ENCODE peak calls at places on chromosome 18, in nine cellular contexts. One of them, this sample, is unnamed.

GRCh38 chr18:3118195-3119010 is 101.4 kb downstream of the MYOM1 start:
- DNase-seq in CD8-positive, alpha-beta T cell: no peak
- DNase-seq in AG09309: no peak
- DNase-seq in BE2C: no peak
- DNase-seq in CD8-positive, alpha-beta memory T cell: no peak
- DNase-seq in cardiac muscle cell: no peak
- DNase-seq in fibroblast of mammary gland: no peak
- DNase-seq in IMR-90: no peak
- DNase-seq in astrocyte of the cerebellum: no peak
- DNase-seq in this sample: no peak

GRCh38 chr18:62950246-62950645 is 234.9 kb downstream of the PHLPP1 start:
- DNase-seq in CD8-positive, alpha-beta T cell: no peak
- DNase-seq in AG09309: no peak
- DNase-seq in BE2C: no peak
- DNase-seq in CD8-positive, alpha-beta memory T cell: no peak
- DNase-seq in cardiac muscle cell: no peak
- DNase-seq in fibroblast of mammary gland: no peak
- DNase-seq in IMR-90: no peak
- DNase-seq in astrocyte of the cerebellum: no peak
- DNase-seq in this sample: no peak

GRCh38 chr18:76923485-76924085 is 101.2 kb downstream of the ZNF236 start:
- DNase-seq in CD8-positive, alpha-beta T cell: no peak
- DNase-seq in AG09309: no peak
- DNase-seq in BE2C: peak; percentile 45
- DNase-seq in CD8-positive, alpha-beta memory T cell: no peak
- DNase-seq in cardiac muscle cell: peak; percentile 19
- DNase-seq in fibroblast of mammary gland: peak; percentile 36
- DNase-seq in IMR-90: peak; percentile 17
- DNase-seq in astrocyte of the cerebellum: no peak
- DNase-seq in this sample: peak; percentile 56

GRCh38 chr18:73408434-73408833 is 540.6 kb upstream of the NETO1 start:
- DNase-seq in CD8-positive, alpha-beta T cell: no peak
- DNase-seq in AG09309: no peak
- DNase-seq in BE2C: no peak
- DNase-seq in CD8-positive, alpha-beta memory T cell: no peak
- DNase-seq in cardiac muscle cell: no peak
- DNase-seq in fibroblast of mammary gland: no peak
- DNase-seq in IMR-90: peak; percentile 17
- DNase-seq in astrocyte of the cerebellum: peak; percentile 11
- DNase-seq in this sample: no peak

GRCh38 chr18:44609210-44609941 is 71.3 kb upstream of the SETBP1 start:
- DNase-seq in CD8-positive, alpha-beta T cell: no peak
- DNase-seq in AG09309: no peak
- DNase-seq in BE2C: no peak
- DNase-seq in CD8-positive, alpha-beta memory T cell: no peak
- DNase-seq in cardiac muscle cell: no peak
- DNase-seq in fibroblast of mammary gland: no peak
- DNase-seq in IMR-90: no peak
- DNase-seq in astrocyte of the cerebellum: no peak
- DNase-seq in this sample: no peak

GRCh38 chr18:50594931-50595330 is 35.0 kb downstream of the MAPK4 start:
- DNase-seq in CD8-positive, alpha-beta T cell: no peak
- DNase-seq in AG09309: no peak
- DNase-seq in BE2C: no peak
- DNase-seq in CD8-positive, alpha-beta memory T cell: no peak
- DNase-seq in cardiac muscle cell: peak; percentile 67
- DNase-seq in fibroblast of mammary gland: peak; percentile 36
- DNase-seq in IMR-90: no peak
- DNase-seq in astrocyte of the cerebellum: no peak
- DNase-seq in this sample: no peak

GRCh38 chr18:2590303-2590702 is 18.9 kb downstream of the NDC80 start:
- DNase-seq in CD8-positive, alpha-beta T cell: no peak
- DNase-seq in AG09309: no peak
- DNase-seq in BE2C: no peak
- DNase-seq in CD8-positive, alpha-beta memory T cell: no peak
- DNase-seq in cardiac muscle cell: no peak
- DNase-seq in fibroblast of mammary gland: no peak
- DNase-seq in IMR-90: no peak
- DNase-seq in astrocyte of the cerebellum: no peak
- DNase-seq in this sample: no peak

GRCh38 chr18:76495435-76496199 is 575 bp upstream of the ZNF516 start:
- DNase-seq in CD8-positive, alpha-beta T cell: peak; percentile 20
- DNase-seq in AG09309: no peak
- DNase-seq in BE2C: peak; percentile 49
- DNase-seq in CD8-positive, alpha-beta memory T cell: no peak
- DNase-seq in cardiac muscle cell: peak; percentile 63
- DNase-seq in fibroblast of mammary gland: peak; percentile 77
- DNase-seq in IMR-90: peak; percentile 65
- DNase-seq in astrocyte of the cerebellum: no peak
- DNase-seq in this sample: peak; percentile 86

GRCh38 chr18:60019463-60019840 is 119.7 kb downstream of the PMAIP1 start:
- DNase-seq in CD8-positive, alpha-beta T cell: no peak
- DNase-seq in AG09309: peak; percentile 71
- DNase-seq in BE2C: no peak
- DNase-seq in CD8-positive, alpha-beta memory T cell: no peak
- DNase-seq in cardiac muscle cell: peak; percentile 51
- DNase-seq in fibroblast of mammary gland: peak; percentile 52
- DNase-seq in IMR-90: peak; percentile 87
- DNase-seq in astrocyte of the cerebellum: peak; percentile 80
- DNase-seq in this sample: no peak

GRCh38 chr18:55048892-55049291 is 89.6 kb upstream of the CCDC68 start:
- DNase-seq in CD8-positive, alpha-beta T cell: no peak
- DNase-seq in AG09309: peak; percentile 23
- DNase-seq in BE2C: no peak
- DNase-seq in CD8-positive, alpha-beta memory T cell: no peak
- DNase-seq in cardiac muscle cell: peak; percentile 15
- DNase-seq in fibroblast of mammary gland: peak; percentile 73
- DNase-seq in IMR-90: peak; percentile 65
- DNase-seq in astrocyte of the cerebellum: peak; percentile 5
- DNase-seq in this sample: no peak

GRCh38 chr18:41745166-41746049 is 209.6 kb upstream of the PIK3C3 start:
- DNase-seq in CD8-positive, alpha-beta T cell: no peak
- DNase-seq in AG09309: no peak
- DNase-seq in BE2C: peak; percentile 16
- DNase-seq in CD8-positive, alpha-beta memory T cell: no peak
- DNase-seq in cardiac muscle cell: peak; percentile 83
- DNase-seq in fibroblast of mammary gland: peak; percentile 30
- DNase-seq in IMR-90: peak; percentile 6
- DNase-seq in astrocyte of the cerebellum: peak; percentile 12
- DNase-seq in this sample: peak; percentile 71

GRCh38 chr18:5295231-5295920 is at the start of gene ZBTB14:
- DNase-seq in CD8-positive, alpha-beta T cell: peak; percentile 67
- DNase-seq in AG09309: no peak
- DNase-seq in BE2C: peak; percentile 56
- DNase-seq in CD8-positive, alpha-beta memory T cell: peak; percentile 83
- DNase-seq in cardiac muscle cell: peak; percentile 78
- DNase-seq in fibroblast of mammary gland: peak; percentile 42
- DNase-seq in IMR-90: peak; percentile 54
- DNase-seq in astrocyte of the cerebellum: peak; percentile 13
- DNase-seq in this sample: peak; percentile 76

GRCh38 chr18:54360406-54360805 is 2.7 kb downstream of the C18orf54 start:
- DNase-seq in CD8-positive, alpha-beta T cell: no peak
- DNase-seq in AG09309: no peak
- DNase-seq in BE2C: no peak
- DNase-seq in CD8-positive, alpha-beta memory T cell: no peak
- DNase-seq in cardiac muscle cell: peak; percentile 34
- DNase-seq in fibroblast of mammary gland: no peak
- DNase-seq in IMR-90: peak; percentile 2
- DNase-seq in astrocyte of the cerebellum: no peak
- DNase-seq in this sample: no peak

GRCh38 chr18:37393221-37393828 is 172.3 kb downstream of the CELF4 start:
- DNase-seq in CD8-positive, alpha-beta T cell: no peak
- DNase-seq in AG09309: no peak
- DNase-seq in BE2C: no peak
- DNase-seq in CD8-positive, alpha-beta memory T cell: no peak
- DNase-seq in cardiac muscle cell: no peak
- DNase-seq in fibroblast of mammary gland: no peak
- DNase-seq in IMR-90: no peak
- DNase-seq in astrocyte of the cerebellum: no peak
- DNase-seq in this sample: no peak
- H3K4me3 ChIP-seq in CD8-positive, alpha-beta T cell: no peak overlapping the region
- H3K4me3 ChIP-seq in AG09309: no peak overlapping the region
- H3K4me3 ChIP-seq in BE2C: peak overlapping the region; percentile 37
- H3K4me3 ChIP-seq in CD8-positive, alpha-beta memory T cell: no peak overlapping the region
- H3K4me3 ChIP-seq in cardiac muscle cell: peak overlapping the region; percentile 18
- H3K4me3 ChIP-seq in fibroblast of mammary gland: no peak overlapping the region
- H3K4me3 ChIP-seq in IMR-90: no peak overlapping the region
- H3K4me3 ChIP-seq in astrocyte of the cerebellum: no peak overlapping the region
- H3K4me3 ChIP-seq in this sample: no peak overlapping the region

DNA sequence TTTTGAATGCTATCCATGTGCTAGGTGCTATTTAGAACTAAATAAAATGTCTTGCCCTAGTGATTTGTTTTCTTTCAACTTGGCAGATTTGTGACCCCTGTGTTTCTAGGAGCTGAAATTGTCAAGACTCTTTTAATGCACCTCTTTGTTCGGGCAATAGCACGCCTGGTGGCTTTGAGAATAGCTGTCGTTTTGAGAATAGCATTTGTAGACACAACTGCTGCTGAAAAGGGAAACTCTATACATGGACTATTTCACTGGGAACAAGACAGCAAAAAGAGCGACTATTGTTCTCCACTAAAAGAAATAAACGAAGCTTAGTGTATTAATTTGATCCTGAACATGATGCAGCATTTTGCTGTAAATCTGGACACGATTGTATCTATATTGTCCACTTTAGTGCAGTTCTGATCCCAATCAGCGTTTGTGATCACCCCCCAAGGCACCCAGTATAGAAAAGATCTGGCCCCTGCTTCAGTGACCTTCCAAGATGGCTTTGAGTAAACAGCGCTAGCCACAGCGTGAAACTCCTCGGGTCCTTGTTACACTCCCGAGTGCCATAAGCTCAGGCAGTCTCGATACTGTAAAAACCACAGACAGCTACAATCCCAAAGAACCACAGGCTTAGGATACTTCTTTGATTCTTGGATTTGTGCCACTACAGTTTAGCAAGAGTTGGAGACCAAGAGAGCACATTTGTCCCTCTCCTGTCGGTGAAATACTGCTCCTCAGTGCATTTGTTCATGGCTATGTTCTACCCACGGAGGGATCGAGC is 352.3 kb upstream of the ZNF521 start:
- DNase-seq in CD8-positive, alpha-beta T cell: no peak
- DNase-seq in AG09309: no peak
- DNase-seq in BE2C: no peak
- DNase-seq in CD8-positive, alpha-beta memory T cell: no peak
- DNase-seq in cardiac muscle cell: no peak
- DNase-seq in fibroblast of mammary gland: no peak
- DNase-seq in IMR-90: no peak
- DNase-seq in astrocyte of the cerebellum: no peak
- DNase-seq in this sample: peak; percentile 10
- H3K4me3 ChIP-seq in CD8-positive, alpha-beta T cell: no peak overlapping the region
- H3K4me3 ChIP-seq in AG09309: no peak overlapping the region
- H3K4me3 ChIP-seq in BE2C: no peak overlapping the region
- H3K4me3 ChIP-seq in CD8-positive, alpha-beta memory T cell: no peak overlapping the region
- H3K4me3 ChIP-seq in cardiac muscle cell: no peak overlapping the region
- H3K4me3 ChIP-seq in fibroblast of mammary gland: no peak overlapping the region
- H3K4me3 ChIP-seq in IMR-90: no peak overlapping the region
- H3K4me3 ChIP-seq in astrocyte of the cerebellum: no peak overlapping the region
- H3K4me3 ChIP-seq in this sample: no peak overlapping the region

GRCh38 chr18:22349966-22350365 is 67.7 kb downstream of the CTAGE1 start:
- DNase-seq in CD8-positive, alpha-beta T cell: no peak
- DNase-seq in AG09309: no peak
- DNase-seq in BE2C: no peak
- DNase-seq in CD8-positive, alpha-beta memory T cell: no peak
- DNase-seq in cardiac muscle cell: no peak
- DNase-seq in fibroblast of mammary gland: no peak
- DNase-seq in IMR-90: no peak
- DNase-seq in astrocyte of the cerebellum: no peak
- DNase-seq in this sample: no peak

GRCh38 chr18:22347624-22348511 is 69.8 kb downstream of the CTAGE1 start:
- DNase-seq in CD8-positive, alpha-beta T cell: peak; percentile 40
- DNase-seq in AG09309: no peak
- DNase-seq in BE2C: no peak
- DNase-seq in CD8-positive, alpha-beta memory T cell: peak; percentile 62
- DNase-seq in cardiac muscle cell: peak; percentile 57
- DNase-seq in fibroblast of mammary gland: no peak
- DNase-seq in IMR-90: peak; percentile 16
- DNase-seq in astrocyte of the cerebellum: no peak
- DNase-seq in this sample: no peak

GRCh38 chr18:22346968-22347611 is 70.6 kb downstream of the CTAGE1 start:
- DNase-seq in CD8-positive, alpha-beta T cell: no peak
- DNase-seq in AG09309: no peak
- DNase-seq in BE2C: no peak
- DNase-seq in CD8-positive, alpha-beta memory T cell: no peak
- DNase-seq in cardiac muscle cell: peak; percentile 79
- DNase-seq in fibroblast of mammary gland: peak; percentile 49
- DNase-seq in IMR-90: peak; percentile 73
- DNase-seq in astrocyte of the cerebellum: no peak
- DNase-seq in this sample: no peak

GRCh38 chr18:22349317-22349898 is 68.3 kb downstream of the CTAGE1 start:
- DNase-seq in CD8-positive, alpha-beta T cell: no peak
- DNase-seq in AG09309: no peak
- DNase-seq in BE2C: no peak
- DNase-seq in CD8-positive, alpha-beta memory T cell: no peak
- DNase-seq in cardiac muscle cell: peak; percentile 94
- DNase-seq in fibroblast of mammary gland: no peak
- DNase-seq in IMR-90: no peak
- DNase-seq in astrocyte of the cerebellum: no peak
- DNase-seq in this sample: no peak

DNA sequence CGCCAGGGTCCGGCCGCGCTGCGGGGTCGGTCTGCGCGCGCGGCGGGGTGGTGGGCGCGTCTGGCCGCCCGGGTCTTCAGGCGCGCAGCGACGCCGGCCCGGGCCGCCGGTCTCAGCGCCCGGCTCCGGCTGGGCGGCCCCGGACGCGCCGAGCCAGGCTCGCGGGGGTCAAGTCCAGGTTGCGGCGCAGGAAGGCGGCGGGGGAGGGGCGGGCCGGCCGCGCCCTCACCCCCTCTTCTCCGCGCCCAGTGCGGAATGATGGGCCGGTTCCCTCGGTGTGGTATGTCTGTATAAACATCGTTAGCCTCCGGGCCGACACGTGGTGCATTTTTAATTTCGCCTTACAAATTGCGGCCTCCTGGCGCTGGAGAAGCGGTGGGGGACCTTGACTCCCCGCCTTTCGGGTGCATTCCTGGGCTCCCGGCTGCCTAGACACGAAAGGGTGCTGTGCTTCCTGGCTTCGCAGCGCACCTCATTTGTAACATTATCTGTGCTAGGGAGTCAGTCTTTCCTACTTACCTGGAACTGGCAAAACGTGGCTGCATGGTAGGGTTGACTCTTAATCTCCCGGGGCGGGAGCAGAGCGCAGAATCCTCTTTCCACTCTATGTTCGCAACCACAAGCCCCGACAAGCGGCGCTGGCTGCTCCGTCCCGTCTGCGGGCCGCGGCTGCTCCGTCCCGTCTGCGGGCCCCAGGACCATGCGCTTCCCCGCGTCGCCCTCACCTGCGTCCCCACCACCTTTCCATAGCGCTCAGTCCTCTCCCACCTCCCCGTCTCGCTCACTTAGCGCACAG is 69.0 kb downstream of the CTAGE1 start:
- DNase-seq in CD8-positive, alpha-beta T cell: no peak
- DNase-seq in AG09309: no peak
- DNase-seq in BE2C: no peak
- DNase-seq in CD8-positive, alpha-beta memory T cell: no peak
- DNase-seq in cardiac muscle cell: peak; percentile 94
- DNase-seq in fibroblast of mammary gland: no peak
- DNase-seq in IMR-90: peak; percentile 42
- DNase-seq in astrocyte of the cerebellum: no peak
- DNase-seq in this sample: no peak
- H3K4me3 ChIP-seq in CD8-positive, alpha-beta T cell: peak overlapping the region; percentile 56
- H3K4me3 ChIP-seq in AG09309: peak overlapping the region; percentile 35
- H3K4me3 ChIP-seq in BE2C: peak overlapping the region; percentile 45
- H3K4me3 ChIP-seq in CD8-positive, alpha-beta memory T cell: peak overlapping the region; percentile 52
- H3K4me3 ChIP-seq in cardiac muscle cell: peak overlapping the region; percentile 47
- H3K4me3 ChIP-seq in fibroblast of mammary gland: peak overlapping the region; percentile 46
- H3K4me3 ChIP-seq in IMR-90: peak overlapping the region; percentile 25
- H3K4me3 ChIP-seq in astrocyte of the cerebellum: peak overlapping the region; percentile 43
- H3K4me3 ChIP-seq in this sample: no peak overlapping the region

GRCh38 chr18:69916412-69916811 is 31.3 kb downstream of the CD226 start:
- DNase-seq in CD8-positive, alpha-beta T cell: no peak
- DNase-seq in AG09309: no peak
- DNase-seq in BE2C: no peak
- DNase-seq in CD8-positive, alpha-beta memory T cell: no peak
- DNase-seq in cardiac muscle cell: no peak
- DNase-seq in fibroblast of mammary gland: peak; percentile 5
- DNase-seq in IMR-90: peak; percentile 26
- DNase-seq in astrocyte of the cerebellum: no peak
- DNase-seq in this sample: no peak
- H3K4me3 ChIP-seq in CD8-positive, alpha-beta T cell: no peak overlapping the region
- H3K4me3 ChIP-seq in AG09309: no peak overlapping the region
- H3K4me3 ChIP-seq in BE2C: no peak overlapping the region
- H3K4me3 ChIP-seq in CD8-positive, alpha-beta memory T cell: no peak overlapping the region
- H3K4me3 ChIP-seq in cardiac muscle cell: no peak overlapping the region
- H3K4me3 ChIP-seq in fibroblast of mammary gland: no peak overlapping the region
- H3K4me3 ChIP-seq in IMR-90: no peak overlapping the region
- H3K4me3 ChIP-seq in astrocyte of the cerebellum: no peak overlapping the region
- H3K4me3 ChIP-seq in this sample: no peak overlapping the region